ENCODE peak calls at places on chromosomes 12 and 14, in eight cellular contexts. One of them, this sample, is unnamed.

GRCh38 chr14:44053422-44053821 is 453.7 kb downstream of the FSCB start:
- DNase-seq in HCT116: no peak
- DNase-seq in esophagus squamous epithelium: no peak
- DNase-seq in esophagus muscularis mucosa: no peak
- DNase-seq in spleen: no peak
- DNase-seq in heart left ventricle: no peak
- DNase-seq in adrenal gland: no peak
- DNase-seq in IMR-90: no peak
- DNase-seq in this sample: no peak

GRCh38 chr14:91058017-91058675 is 2.3 kb downstream of the RPS6KA5 start:
- DNase-seq in esophagus muscularis mucosa: no peak
- DNase-seq in heart left ventricle: no peak
- DNase-seq in adrenal gland: no peak
- DNase-seq in HCT116: no peak
- DNase-seq in IMR-90: no peak
- DNase-seq in esophagus squamous epithelium: no peak
- DNase-seq in spleen: no peak
- DNase-seq in this sample: no peak

GRCh38 chr14:57833304-57833703 is 32.6 kb downstream of the SLC35F4 start:
- DNase-seq in spleen: no peak
- DNase-seq in IMR-90: peak; percentile 88
- DNase-seq in HCT116: peak; percentile 96
- DNase-seq in adrenal gland: peak; percentile 85
- DNase-seq in esophagus squamous epithelium: no peak
- DNase-seq in heart left ventricle: no peak
- DNase-seq in esophagus muscularis mucosa: no peak
- DNase-seq in this sample: peak; percentile 30

GRCh38 chr12:121866331-121866730 is 7.7 kb upstream of the HPD start:
- DNase-seq in spleen: no peak
- DNase-seq in HCT116: no peak
- DNase-seq in esophagus muscularis mucosa: no peak
- DNase-seq in heart left ventricle: no peak
- DNase-seq in IMR-90: peak; percentile 35
- DNase-seq in adrenal gland: no peak
- DNase-seq in esophagus squamous epithelium: no peak
- DNase-seq in this sample: no peak

GRCh38 chr14:95098984-95099599 is 58.2 kb downstream of the DICER1 start:
- DNase-seq in heart left ventricle: peak; percentile 77
- DNase-seq in adrenal gland: peak; percentile 61
- DNase-seq in esophagus squamous epithelium: no peak
- DNase-seq in IMR-90: peak; percentile 55
- DNase-seq in HCT116: peak; percentile 40
- DNase-seq in esophagus muscularis mucosa: no peak
- DNase-seq in spleen: no peak
- DNase-seq in this sample: peak; percentile 8

GRCh38 chr12:121783771-121784170 is 9.7 kb downstream of the RHOF start:
- DNase-seq in adrenal gland: no peak
- DNase-seq in heart left ventricle: no peak
- DNase-seq in spleen: no peak
- DNase-seq in esophagus squamous epithelium: no peak
- DNase-seq in IMR-90: no peak
- DNase-seq in esophagus muscularis mucosa: no peak
- DNase-seq in HCT116: no peak
- DNase-seq in this sample: no peak

GRCh38 chr12:12722351-12723146 is 5.4 kb downstream of the CDKN1B start:
- DNase-seq in adrenal gland: no peak
- DNase-seq in IMR-90: peak; percentile 53
- DNase-seq in HCT116: no peak
- DNase-seq in spleen: no peak
- DNase-seq in esophagus muscularis mucosa: no peak
- DNase-seq in esophagus squamous epithelium: no peak
- DNase-seq in heart left ventricle: no peak
- DNase-seq in this sample: no peak

GRCh38 chr14:51666831-51667230 is 15.1 kb downstream of the FRMD6 start:
- DNase-seq in heart left ventricle: no peak
- DNase-seq in spleen: no peak
- DNase-seq in esophagus muscularis mucosa: no peak
- DNase-seq in IMR-90: no peak
- DNase-seq in adrenal gland: peak; percentile 36
- DNase-seq in HCT116: no peak
- DNase-seq in esophagus squamous epithelium: no peak
- DNase-seq in this sample: no peak

GRCh38 chr14:20454359-20454644 is 310 bp downstream of the OSGEP start:
- DNase-seq in esophagus muscularis mucosa: peak; percentile 94
- DNase-seq in esophagus squamous epithelium: no peak
- DNase-seq in spleen: no peak
- DNase-seq in adrenal gland: no peak
- DNase-seq in HCT116: peak; percentile 89
- DNase-seq in heart left ventricle: no peak
- DNase-seq in IMR-90: peak; percentile 82
- DNase-seq in this sample: peak; percentile 25

GRCh38 chr12:94266796-94267529 is 118.6 kb downstream of the PLXNC1 start:
- DNase-seq in esophagus squamous epithelium: no peak
- DNase-seq in adrenal gland: no peak
- DNase-seq in esophagus muscularis mucosa: no peak
- DNase-seq in spleen: no peak
- DNase-seq in heart left ventricle: no peak
- DNase-seq in HCT116: no peak
- DNase-seq in IMR-90: peak; percentile 61
- DNase-seq in this sample: no peak

GRCh38 chr14:36791402-36791801 is 129.7 kb downstream of the PAX9 start:
- DNase-seq in heart left ventricle: no peak
- DNase-seq in IMR-90: no peak
- DNase-seq in HCT116: no peak
- DNase-seq in esophagus muscularis mucosa: no peak
- DNase-seq in spleen: no peak
- DNase-seq in esophagus squamous epithelium: no peak
- DNase-seq in adrenal gland: no peak
- DNase-seq in this sample: no peak

GRCh38 chr12:103729499-103729898 is 111.5 kb downstream of the NT5DC3 start:
- DNase-seq in esophagus squamous epithelium: no peak
- DNase-seq in adrenal gland: no peak
- DNase-seq in HCT116: no peak
- DNase-seq in heart left ventricle: no peak
- DNase-seq in spleen: no peak
- DNase-seq in IMR-90: no peak
- DNase-seq in esophagus muscularis mucosa: no peak
- DNase-seq in this sample: no peak

GRCh38 chr14:99730876-99731351 is 46.8 kb downstream of the CYP46A1 start:
- DNase-seq in spleen: peak; percentile 50
- DNase-seq in heart left ventricle: peak; percentile 29
- DNase-seq in IMR-90: no peak
- DNase-seq in esophagus squamous epithelium: no peak
- DNase-seq in esophagus muscularis mucosa: no peak
- DNase-seq in adrenal gland: peak; percentile 32
- DNase-seq in HCT116: no peak
- DNase-seq in this sample: no peak

GRCh38 chr12:21888464-21888863 is 52.8 kb downstream of the ABCC9 start:
- DNase-seq in heart left ventricle: no peak
- DNase-seq in spleen: no peak
- DNase-seq in esophagus muscularis mucosa: no peak
- DNase-seq in adrenal gland: no peak
- DNase-seq in esophagus squamous epithelium: no peak
- DNase-seq in IMR-90: no peak
- DNase-seq in HCT116: no peak
- DNase-seq in this sample: no peak

GRCh38 chr12:58169826-58170225 is 228.5 kb downstream of the ATP23 start:
- DNase-seq in IMR-90: no peak
- DNase-seq in spleen: no peak
- DNase-seq in heart left ventricle: no peak
- DNase-seq in adrenal gland: no peak
- DNase-seq in esophagus squamous epithelium: no peak
- DNase-seq in HCT116: no peak
- DNase-seq in esophagus muscularis mucosa: no peak
- DNase-seq in this sample: no peak

GRCh38 chr14:75259510-75259855 is 19.1 kb upstream of the FOS start:
- DNase-seq in esophagus squamous epithelium: no peak
- DNase-seq in spleen: no peak
- DNase-seq in heart left ventricle: no peak
- DNase-seq in IMR-90: peak; percentile 77
- DNase-seq in esophagus muscularis mucosa: no peak
- DNase-seq in adrenal gland: no peak
- DNase-seq in HCT116: no peak
- DNase-seq in this sample: no peak
- TF ChIP-seq POLR2A in esophagus squamous epithelium: no peak
- TF ChIP-seq POLR2A in spleen: no peak
- TF ChIP-seq POLR2A in heart left ventricle: no peak
- TF ChIP-seq POLR2A in IMR-90: peak; percentile 69
- TF ChIP-seq POLR2A in esophagus muscularis mucosa: no peak
- TF ChIP-seq POLR2A in adrenal gland: no peak
- TF ChIP-seq POLR2A in HCT116: no peak
- TF ChIP-seq POLR2A in this sample: no peak

GRCh38 chr12:54300732-54301427 is at the start of gene NFE2:
- DNase-seq in IMR-90: peak; percentile 77
- DNase-seq in heart left ventricle: peak; percentile 49
- DNase-seq in HCT116: no peak
- DNase-seq in esophagus squamous epithelium: no peak
- DNase-seq in esophagus muscularis mucosa: no peak
- DNase-seq in adrenal gland: peak; percentile 68
- DNase-seq in spleen: peak; percentile 92
- DNase-seq in this sample: peak; percentile 49
- TF ChIP-seq POLR2A in IMR-90: no peak
- TF ChIP-seq POLR2A in heart left ventricle: no peak
- TF ChIP-seq POLR2A in HCT116: no peak
- TF ChIP-seq POLR2A in esophagus squamous epithelium: no peak
- TF ChIP-seq POLR2A in esophagus muscularis mucosa: no peak
- TF ChIP-seq POLR2A in adrenal gland: no peak
- TF ChIP-seq POLR2A in spleen: no peak
- TF ChIP-seq POLR2A in this sample: no peak

GRCh38 chr12:6979453-6979852 is 8.7 kb downstream of the EMG1 start:
- DNase-seq in HCT116: no peak
- DNase-seq in spleen: no peak
- DNase-seq in heart left ventricle: no peak
- DNase-seq in esophagus muscularis mucosa: no peak
- DNase-seq in IMR-90: no peak
- DNase-seq in adrenal gland: no peak
- DNase-seq in esophagus squamous epithelium: no peak
- DNase-seq in this sample: no peak

GRCh38 chr12:6975297-6976032 is 4.8 kb downstream of the EMG1 start:
- DNase-seq in esophagus squamous epithelium: no peak
- DNase-seq in adrenal gland: no peak
- DNase-seq in esophagus muscularis mucosa: no peak
- DNase-seq in spleen: no peak
- DNase-seq in IMR-90: no peak
- DNase-seq in HCT116: no peak
- DNase-seq in heart left ventricle: no peak
- DNase-seq in this sample: no peak

GRCh38 chr12:6979021-6979420 is 8.3 kb downstream of the EMG1 start:
- DNase-seq in spleen: no peak
- DNase-seq in adrenal gland: no peak
- DNase-seq in esophagus squamous epithelium: no peak
- DNase-seq in IMR-90: no peak
- DNase-seq in esophagus muscularis mucosa: no peak
- DNase-seq in HCT116: no peak
- DNase-seq in heart left ventricle: peak; percentile 69
- DNase-seq in this sample: no peak

GRCh38 chr12:6978188-6978986 is 7.7 kb downstream of the EMG1 start:
- DNase-seq in esophagus muscularis mucosa: no peak
- DNase-seq in esophagus squamous epithelium: no peak
- DNase-seq in spleen: no peak
- DNase-seq in heart left ventricle: peak; percentile 19
- DNase-seq in HCT116: no peak
- DNase-seq in adrenal gland: no peak
- DNase-seq in IMR-90: no peak
- DNase-seq in this sample: no peak

DNA sequence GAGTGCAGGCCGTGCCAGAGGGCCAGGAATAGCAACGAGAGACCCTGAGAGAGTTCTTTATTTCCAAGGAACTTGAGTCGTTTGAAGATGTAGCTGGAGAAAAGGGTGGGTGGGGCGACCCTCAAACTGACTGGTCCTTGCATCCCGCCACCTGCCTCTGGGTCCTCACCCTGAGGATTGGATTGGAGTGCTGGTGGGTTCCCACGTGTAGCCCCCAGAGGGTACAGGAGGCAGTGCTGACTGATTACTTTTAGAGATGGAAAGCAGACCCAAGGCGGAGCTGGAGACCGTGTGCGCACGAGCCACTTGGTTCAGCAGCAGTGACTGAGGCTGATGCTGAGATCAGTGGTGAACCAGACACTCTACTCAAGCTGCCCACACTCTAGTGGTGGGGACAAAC is 6.9 kb downstream of the EMG1 start:
- DNase-seq in esophagus muscularis mucosa: no peak
- DNase-seq in heart left ventricle: no peak
- DNase-seq in spleen: no peak
- DNase-seq in HCT116: no peak
- DNase-seq in IMR-90: no peak
- DNase-seq in adrenal gland: no peak
- DNase-seq in esophagus squamous epithelium: no peak
- DNase-seq in this sample: no peak
- TF ChIP-seq POLR2A in esophagus muscularis mucosa: no peak
- TF ChIP-seq POLR2A in heart left ventricle: no peak
- TF ChIP-seq POLR2A in spleen: no peak
- TF ChIP-seq POLR2A in HCT116: no peak
- TF ChIP-seq POLR2A in IMR-90: no peak
- TF ChIP-seq POLR2A in adrenal gland: no peak
- TF ChIP-seq POLR2A in esophagus squamous epithelium: no peak
- TF ChIP-seq POLR2A in this sample: no peak

DNA sequence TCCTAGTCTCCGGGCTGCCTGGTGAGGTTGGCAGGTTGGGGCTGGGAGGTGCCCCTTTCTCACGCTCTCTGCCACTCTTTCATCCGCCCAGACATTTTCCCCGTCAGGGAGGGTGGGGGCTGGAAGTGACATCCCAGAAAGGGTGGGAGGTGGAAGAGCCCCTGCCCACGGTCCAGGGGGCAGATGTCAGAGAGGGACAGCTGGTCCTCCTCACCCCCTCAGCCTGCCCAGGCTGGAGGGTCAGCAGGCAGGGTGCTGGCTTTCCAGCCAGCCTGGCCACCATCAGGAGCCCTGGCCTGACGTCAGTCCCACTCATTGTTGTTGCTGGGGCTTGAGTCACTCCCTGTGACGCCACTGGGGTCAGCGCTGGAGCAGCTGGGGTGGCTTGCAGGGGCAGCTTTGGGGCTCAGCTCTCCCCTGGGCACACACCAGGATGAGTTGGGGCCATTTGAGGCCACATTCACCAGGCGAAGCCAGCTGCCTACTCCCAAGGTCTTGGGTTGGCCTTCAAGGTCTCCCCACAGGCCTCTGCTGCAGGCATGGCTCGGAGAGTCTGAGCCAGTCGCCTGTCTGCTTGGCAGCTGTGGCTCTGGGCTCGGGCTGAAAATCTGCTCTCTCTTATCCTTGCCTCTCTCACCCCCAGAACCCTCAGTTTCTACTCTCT is 5.7 kb upstream of the ATG101 start:
- DNase-seq in esophagus squamous epithelium: no peak
- DNase-seq in adrenal gland: peak; percentile 87
- DNase-seq in esophagus muscularis mucosa: no peak
- DNase-seq in spleen: no peak
- DNase-seq in heart left ventricle: peak; percentile 89
- DNase-seq in HCT116: no peak
- DNase-seq in IMR-90: peak; percentile 97
- DNase-seq in this sample: peak; percentile 85
- TF ChIP-seq POLR2A in esophagus squamous epithelium: no peak
- TF ChIP-seq POLR2A in adrenal gland: no peak
- TF ChIP-seq POLR2A in esophagus muscularis mucosa: no peak
- TF ChIP-seq POLR2A in spleen: no peak
- TF ChIP-seq POLR2A in heart left ventricle: no peak
- TF ChIP-seq POLR2A in HCT116: no peak
- TF ChIP-seq POLR2A in IMR-90: peak; percentile 79
- TF ChIP-seq POLR2A in this sample: no peak

GRCh38 chr14:103186894-103187586 is 63.8 kb downstream of the TNFAIP2 start:
- DNase-seq in esophagus squamous epithelium: no peak
- DNase-seq in HCT116: no peak
- DNase-seq in spleen: no peak
- DNase-seq in heart left ventricle: no peak
- DNase-seq in IMR-90: no peak
- DNase-seq in esophagus muscularis mucosa: no peak
- DNase-seq in adrenal gland: no peak
- DNase-seq in this sample: no peak
- TF ChIP-seq POLR2A in esophagus squamous epithelium: no peak
- TF ChIP-seq POLR2A in HCT116: no peak
- TF ChIP-seq POLR2A in spleen: no peak
- TF ChIP-seq POLR2A in heart left ventricle: no peak
- TF ChIP-seq POLR2A in IMR-90: no peak
- TF ChIP-seq POLR2A in esophagus muscularis mucosa: no peak
- TF ChIP-seq POLR2A in adrenal gland: no peak
- TF ChIP-seq POLR2A in this sample: no peak